ENCODE peak calls at places on chromosomes 1 and 21, in four cellular contexts. K, N, F and R are unnamed samples.

GRCh38 chr1:193408782-193409293 is 222.4 kb upstream of the B3GALT2 start:
- DNase-seq in F (no peak), N (no peak), K (no peak), R (no peak)

GRCh38 chr1:206770531-206771352 is at the start of gene IL19:
- DNase-seq in K (no peak), N (no peak), F (no peak), R (peak)

GRCh38 chr1:3173113-3173745 is 104.2 kb downstream of the PRDM16 start:
- DNase-seq in N (no peak), K (no peak), F (no peak), R (no peak)

GRCh38 chr1:116345830-116346229 is 27.2 kb upstream of the ATP1A1 start:
- DNase-seq in K (no peak), F (no peak), N (no peak), R (no peak)

GRCh38 chr1:242140871-242141270 is 142.0 kb upstream of the MAP1LC3C start:
- DNase-seq in N (no peak), K (no peak), F (no peak), R (no peak)

GRCh38 chr1:150976401-150976821 is 1.8 kb upstream of the CERS2 start:
- DNase-seq in K (no peak), F (no peak), N (no peak), R (peak)

GRCh38 chr1:168472244-168472643 is 71.6 kb downstream of the XCL2 start:
- DNase-seq in K (no peak), F (no peak), N (no peak), R (peak)

GRCh38 chr1:99869304-99869703 is 19.1 kb downstream of the AGL start:
- DNase-seq in K (no peak), F (no peak), N (no peak), R (no peak)

GRCh38 chr1:170929412-170929834 is 5.9 kb upstream of the MROH9 start:
- DNase-seq in F (no peak), N (no peak), K (no peak), R (no peak)

GRCh38 chr1:180181048-180181447 is 26.4 kb downstream of the QSOX1 start:
- DNase-seq in K (no peak), F (no peak), N (peak), R (peak)

GRCh38 chr1:47637111-47637685 is 199.4 kb downstream of the FOXD2 start:
- DNase-seq in K (no peak), F (no peak), N (no peak), R (no peak)

GRCh38 chr1:228364706-228365213 is 41.9 kb downstream of the TRIM11 start:
- DNase-seq in N (no peak), K (no peak), F (no peak), R (no peak)

GRCh38 chr1:212238552-212238951 is 46.7 kb upstream of the PPP2R5A start:
- DNase-seq in F (no peak), N (no peak), K (no peak), R (no peak)

GRCh38 chr1:172144445-172145060 is 275.9 kb upstream of the C1orf105 start:
- DNase-seq in N (no peak), K (no peak), F (no peak), R (no peak)

GRCh38 chr1:32114420-32114819 is 6.6 kb downstream of the KPNA6 start:
- DNase-seq in N (no peak), K (no peak), F (no peak), R (no peak)

GRCh38 chr1:70945266-70945665 is 102.3 kb downstream of the PTGER3 start:
- DNase-seq in K (no peak), F (no peak), N (no peak), R (no peak)

GRCh38 chr1:67791686-67792475 is 41.4 kb downstream of the GNG12 start:
- DNase-seq in K (no peak), N (no peak), F (no peak), R (no peak)

GRCh38 chr1:30305519-30305918 is 417.9 kb downstream of the MATN1 start:
- DNase-seq in F (no peak), K (no peak), N (no peak), R (no peak)

GRCh38 chr21:25297117-25297516 is 310.2 kb downstream of the MRPL39 start:
- DNase-seq in F (no peak), K (no peak), N (no peak), R (no peak)

GRCh38 chr1:8663090-8663802 is 154.2 kb downstream of the RERE start:
- DNase-seq in F (no peak), K (peak), N (no peak), R (no peak)

GRCh38 chr1:7813677-7814373 is 29.7 kb downstream of the PER3 start:
- DNase-seq in K (no peak), N (no peak), F (no peak), R (no peak)

GRCh38 chr1:50527249-50527986 is 104.2 kb upstream of the DMRTA2 start:
- DNase-seq in N (no peak), K (peak), F (peak), R (no peak)

GRCh38 chr1:193348126-193349045 is 162.0 kb upstream of the B3GALT2 start:
- DNase-seq in F (no peak), K (no peak), N (no peak), R (no peak)

GRCh38 chr1:48572632-48573258 is 100.7 kb upstream of the SPATA6 start:
- DNase-seq in F (no peak), N (peak), K (peak), R (peak)

GRCh38 chr1:44008259-44008658 is 16.9 kb downstream of the CCDC24 start:
- DNase-seq in K (no peak), F (no peak), N (no peak), R (no peak)

GRCh38 chr21:43300496-43301423 is 126.2 kb downstream of the SIK1 start:
- DNase-seq in N (no peak), F (no peak), K (no peak), R (no peak)

GRCh38 chr1:194159941-194160340 is 973.5 kb upstream of the B3GALT2 start:
- DNase-seq in F (no peak), K (no peak), N (peak), R (no peak)

GRCh38 chr1:27773732-27774445 is 870 bp downstream of the STX12 start:
- DNase-seq in F (no peak), N (no peak), K (no peak), R (no peak)

GRCh38 chr1:42952353-42953001 is 6.2 kb downstream of the SLC2A1 start:
- DNase-seq in F (no peak), K (no peak), N (no peak), R (peak)

GRCh38 chr1:224852901-224853568 is 76.4 kb upstream of the DNAH14 start:
- DNase-seq in F (peak), N (peak), K (peak), R (peak)

GRCh38 chr1:78370779-78371482 is 119.8 kb upstream of the PTGFR start:
- DNase-seq in F (no peak), N (no peak), K (no peak), R (no peak)

GRCh38 chr1:218182455-218182854 is 102.6 kb upstream of the RRP15 start:
- DNase-seq in N (no peak), K (no peak), F (no peak), R (no peak)

DNA sequence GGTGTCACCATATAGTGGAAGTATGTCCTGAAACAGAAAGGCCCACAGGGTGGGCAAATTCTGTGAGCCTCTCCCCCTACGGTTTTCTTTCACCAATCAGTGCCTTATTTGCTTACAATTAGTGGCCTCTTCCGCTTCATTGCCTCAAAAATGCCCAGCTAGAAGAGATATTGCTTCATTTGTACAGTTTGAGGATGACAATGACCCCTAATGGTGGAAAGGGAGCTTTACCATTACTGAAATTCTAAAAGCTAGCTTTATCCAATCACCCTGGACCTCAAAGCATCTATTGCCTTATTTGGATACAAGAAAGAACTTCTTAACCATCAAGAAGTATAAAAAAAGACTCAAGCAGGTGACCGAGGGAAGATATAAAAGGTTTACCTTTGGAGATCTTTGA is 49.6 kb downstream of the LRRC71 start:
- DNase-seq in N (no peak), F (no peak), K (no peak), R (peak)
- TF ChIP-seq FOXK2 in N (no peak), F (no peak), K (no peak), R (no peak)

GRCh38 chr1:63966016-63966415 is 192.2 kb downstream of the ROR1 start:
- DNase-seq in N (no peak), K (no peak), F (no peak), R (no peak)
- TF ChIP-seq FOXK2 in N (no peak), K (no peak), F (no peak), R (no peak)

DNA sequence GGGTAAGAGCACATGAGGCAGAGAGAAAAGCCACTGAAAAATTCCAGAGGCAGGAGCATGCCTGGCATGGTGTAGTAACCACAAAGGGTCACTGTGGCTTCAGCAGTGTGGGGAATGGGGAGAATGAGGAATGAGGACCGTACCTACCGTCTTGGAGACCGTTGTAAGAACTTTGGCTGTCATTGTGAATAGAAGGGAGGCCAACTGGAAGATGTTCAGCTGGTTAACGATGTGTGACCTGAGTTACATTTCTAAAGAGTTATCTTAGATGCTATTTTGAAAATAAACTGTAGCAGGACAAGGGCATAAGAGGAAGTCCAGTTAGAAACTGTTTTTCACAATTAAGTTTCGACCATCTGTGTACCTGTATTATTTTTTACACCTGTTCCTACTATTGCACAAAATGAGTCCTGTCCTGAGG is 365.5 kb upstream of the SGIP1 start:
- DNase-seq in N (no peak), K (no peak), F (no peak), R (no peak)
- TF ChIP-seq FOXK2 in N (no peak), K (no peak), F (no peak), R (no peak)

GRCh38 chr1:69791311-69791710 is 223.6 kb downstream of the LRRC7 start:
- DNase-seq in F (no peak), N (no peak), K (no peak), R (no peak)
- TF ChIP-seq FOXK2 in F (no peak), N (no peak), K (no peak), R (no peak)

DNA sequence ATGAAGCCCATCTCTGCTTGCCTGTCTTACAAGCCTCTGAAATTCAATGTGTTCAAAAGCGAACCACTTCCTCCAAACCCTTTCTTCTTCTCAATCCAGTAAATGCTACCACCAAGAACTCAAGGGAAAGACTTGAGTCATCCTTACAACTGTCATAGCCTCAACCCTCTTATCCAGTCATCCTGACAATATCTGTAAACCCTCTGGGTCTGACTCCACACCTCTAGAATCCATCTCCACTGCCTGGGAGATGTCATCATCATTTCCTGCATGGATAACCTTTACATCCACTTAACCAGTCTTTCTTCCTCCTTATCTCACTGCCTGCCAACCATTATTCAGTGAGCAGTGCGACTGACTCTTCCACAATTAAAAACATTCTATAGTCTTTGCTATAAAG is 441.1 kb downstream of the SETD4 start:
- DNase-seq in F (no peak), K (no peak), N (no peak), R (peak)
- TF ChIP-seq FOXK2 in F (no peak), K (no peak), N (no peak), R (no peak)

GRCh38 chr1:6210606-6211355 is 4.9 kb downstream of the RNF207 start:
- DNase-seq in N (no peak), K (no peak), F (no peak), R (no peak)

GRCh38 chr1:6208723-6209660 is 3.1 kb downstream of the RNF207 start:
- DNase-seq in F (no peak), N (no peak), K (no peak), R (peak)

GRCh38 chr1:6207921-6208320 is 2.0 kb downstream of the RNF207 start:
- DNase-seq in N (no peak), F (no peak), K (no peak), R (no peak)

GRCh38 chr1:6211731-6212130 is 5.8 kb downstream of the RNF207 start:
- DNase-seq in N (no peak), F (no peak), K (no peak), R (no peak)

DNA sequence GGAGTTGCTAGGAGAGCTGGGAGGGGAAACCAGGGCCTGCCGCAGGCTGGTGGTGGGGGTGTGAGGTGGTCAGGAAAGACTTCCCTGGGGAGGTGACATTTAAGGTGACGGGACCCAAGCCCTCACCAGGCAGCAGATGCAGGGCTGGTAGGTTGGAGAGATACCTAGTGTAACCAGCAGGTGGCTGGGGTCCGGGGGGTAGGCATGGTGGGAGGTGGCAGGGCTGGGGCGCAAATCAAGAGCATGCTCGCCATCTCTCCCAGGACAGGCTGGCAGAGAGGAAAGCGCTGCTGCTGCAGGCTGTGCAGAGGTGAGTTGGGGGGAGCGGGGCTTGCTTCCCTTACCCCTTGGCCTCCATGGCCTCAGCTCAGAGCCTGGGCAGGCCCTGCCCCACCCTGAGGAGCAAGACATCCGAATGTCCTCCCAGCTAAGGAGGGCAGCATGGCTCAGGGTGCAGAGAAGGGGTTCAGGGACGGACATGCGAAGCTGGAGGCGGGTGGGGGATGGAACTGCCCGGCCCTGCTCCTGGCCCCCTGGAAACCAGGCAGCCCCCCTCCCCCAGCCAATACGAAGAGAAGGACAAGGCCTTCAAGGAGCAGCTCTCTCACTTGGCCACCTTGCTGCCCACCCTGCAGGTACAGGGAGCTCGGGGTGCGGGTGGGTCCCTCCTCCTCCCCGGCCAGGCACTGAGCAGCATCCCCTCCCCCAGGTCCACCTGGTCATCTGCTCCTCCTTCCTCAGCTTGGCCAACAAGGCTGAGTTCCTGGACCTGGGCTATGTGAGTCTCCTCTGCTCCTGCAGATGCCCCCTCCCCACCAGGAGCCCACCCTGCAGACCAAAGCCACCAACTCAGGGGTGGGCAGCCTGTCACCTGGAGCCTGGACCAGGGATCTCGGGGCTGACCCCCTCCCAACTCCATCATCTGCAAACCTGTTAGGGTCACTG is 4.0 kb downstream of the RNF207 start:
- DNase-seq in N (no peak), F (no peak), K (no peak), R (peak)
- TF ChIP-seq FOXK2 in N (no peak), F (no peak), K (no peak), R (no peak)

GRCh38 chr21:45138199-45139002 is 64.0 kb downstream of the ADARB1 start:
- DNase-seq in N (peak), F (no peak), K (peak), R (peak)
- TF ChIP-seq FOXK2 in N (no peak), F (no peak), K (no peak), R (no peak)